ENCODE peak calls at places on chromosomes 6 and 20, in eight cellular contexts. A is CD4-positive, alpha-beta memory T cell; M is stomach; L is cardiac muscle cell; N is RWPE2; H is esophagus squamous epithelium; G is heart left ventricle; V is PC-9. C is an unnamed sample. For H3K27me3, the result is how much of the 10 kb centered on the place peaks cover.

GRCh38 chr6:150394053-150394875 is 25.5 kb downstream of the IYD start:
- DNase-seq in A (no peak), M (no peak), H (no peak), V (no peak), L (no peak), N (no peak), G (no peak), C (no peak)

GRCh38 chr20:38049800-38050199 is 16.3 kb downstream of the RPRD1B start:
- DNase-seq in N (peak), A (no peak), L (no peak), G (no peak), V (peak), H (no peak), M (no peak), C (no peak)

GRCh38 chr6:116836943-116837342 is 8.1 kb upstream of the GPRC6A start:
- DNase-seq in A (no peak), M (no peak), V (no peak), G (no peak), L (no peak), N (no peak), H (no peak), C (no peak)

GRCh38 chr6:155890409-155890808 is 434.8 kb upstream of the NOX3 start:
- DNase-seq in L (no peak), N (no peak), V (no peak), G (no peak), M (no peak), A (no peak), H (no peak), C (no peak)

GRCh38 chr20:38112249-38112942 is 52.7 kb downstream of the TGM2 start:
- DNase-seq in M (no peak), N (peak), L (no peak), H (no peak), V (no peak), A (no peak), G (no peak), C (no peak)

GRCh38 chr6:8991844-8992243 is 556.5 kb upstream of the SLC35B3 start:
- DNase-seq in A (no peak), V (no peak), N (no peak), M (no peak), G (no peak), H (no peak), L (no peak), C (no peak)

GRCh38 chr20:41654884-41655283 is 36.7 kb upstream of the CHD6 start:
- DNase-seq in V (no peak), M (peak), L (peak), G (no peak), A (no peak), H (no peak), N (no peak), C (no peak)

GRCh38 chr20:10508468-10509251 is 73.6 kb downstream of the SLX4IP start:
- DNase-seq in M (no peak), A (no peak), L (peak), H (no peak), N (no peak), G (no peak), V (no peak), C (no peak)

GRCh38 chr6:147974376-147974775 is 368.3 kb upstream of the SASH1 start:
- DNase-seq in V (peak), N (no peak), A (no peak), H (no peak), G (no peak), L (peak), M (no peak), C (no peak)

GRCh38 chr6:88804701-88805100 is 158.7 kb downstream of the RNGTT start:
- DNase-seq in M (no peak), A (no peak), G (no peak), V (no peak), N (no peak), L (no peak), H (no peak), C (no peak)
- H3K4me3 ChIP-seq in M (no peak), A (no peak), G (no peak), V (no peak), N (no peak), L (no peak), H (no peak), C (no peak)

GRCh38 chr20:21513181-21513663 is 642 bp downstream of the NKX2-2 start:
- DNase-seq in M (no peak), L (no peak), H (no peak), G (no peak), N (no peak), V (no peak), A (no peak), C (no peak)
- H3K27me3 ChIP-seq in M (half or more), L (half or more), H (half or more), G (half or more), N (half or more), V (under half), A (half or more), C (half or more)

GRCh38 chr6:26000366-26000886 is 37.8 kb downstream of the TRIM38 start:
- DNase-seq in G (no peak), N (no peak), A (no peak), M (no peak), H (no peak), V (no peak), L (no peak), C (no peak)
- H3K4me3 ChIP-seq in G (no peak), N (no peak), A (no peak), M (no peak), H (no peak), V (no peak), L (no peak), C (no peak)

GRCh38 chr20:57573176-57573575 is 12.3 kb downstream of the PCK1 start:
- DNase-seq in V (no peak), N (no peak), H (no peak), G (no peak), L (no peak), A (no peak), M (no peak), C (no peak)
- H3K27me3 ChIP-seq in V (half or more), N (half or more), H (under half), G (under half), L (under half), A (under half), M (under half), C (under half)

DNA sequence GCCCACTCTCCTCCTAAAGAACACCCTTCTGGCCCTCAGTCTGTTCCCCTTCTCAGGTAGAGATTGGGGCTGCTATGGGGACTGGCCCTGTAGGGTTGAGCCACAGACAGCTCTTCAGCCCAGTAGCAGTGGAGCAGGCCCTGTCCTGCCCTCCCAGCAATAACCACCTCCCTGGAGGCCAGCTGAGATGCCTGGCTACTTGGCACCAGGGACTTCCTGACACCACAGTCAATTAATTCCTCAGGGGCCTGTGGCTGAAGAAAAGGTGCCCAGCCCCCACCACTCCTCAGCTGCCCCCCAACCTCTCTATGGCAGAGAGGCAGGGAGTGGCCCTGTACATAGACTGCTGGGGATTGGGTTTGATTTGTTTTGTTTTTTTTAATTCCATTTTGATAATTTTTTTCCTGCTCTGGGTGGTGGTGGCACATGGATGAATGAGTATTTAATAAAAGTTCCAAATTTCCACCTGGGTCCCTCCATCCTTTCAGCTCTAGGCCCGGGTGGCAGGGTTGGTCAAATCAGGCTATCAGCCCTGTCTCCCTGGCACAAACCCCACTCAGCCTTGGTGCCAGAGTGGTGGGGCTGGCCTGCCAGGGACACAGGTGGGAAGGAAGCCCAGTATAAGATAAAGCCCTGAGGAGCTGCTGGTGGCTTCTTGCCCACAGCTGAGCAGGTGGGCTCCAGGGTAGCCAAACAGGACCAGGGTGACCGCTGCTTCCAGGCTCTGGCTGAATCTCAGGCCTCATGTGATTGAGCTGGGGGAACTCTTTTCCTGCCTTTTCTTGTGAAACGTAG is 1.9 kb upstream of the DEF6 start:
- DNase-seq in L (no peak), N (no peak), G (no peak), M (no peak), H (no peak), A (no peak), V (no peak), C (no peak)
- H3K4me3 ChIP-seq in L (no peak), N (no peak), G (no peak), M (no peak), H (no peak), A (no peak), V (no peak), C (no peak)

C was measured in effector memory CD4-positive, alpha-beta T cell.